ENCODE peak calls at places on chromosome 4, in four cellular contexts. One of them, this sample, is unnamed.

GRCh38 chr4:140300271-140300970 is 73.0 kb upstream of the SCOC start:
- DNase-seq in CD4-positive, alpha-beta T cell: no peak
- DNase-seq in dorsolateral prefrontal cortex: peak
- DNase-seq in HEK293T: no peak
- DNase-seq in this sample: no peak

GRCh38 chr4:41887821-41888699 is 47.2 kb upstream of the TMEM33 start:
- DNase-seq in CD4-positive, alpha-beta T cell: no peak
- DNase-seq in dorsolateral prefrontal cortex: no peak
- DNase-seq in HEK293T: peak
- DNase-seq in this sample: no peak

GRCh38 chr4:103264905-103265304 is 66.8 kb upstream of the CENPE start:
- DNase-seq in CD4-positive, alpha-beta T cell: no peak
- DNase-seq in dorsolateral prefrontal cortex: no peak
- DNase-seq in HEK293T: no peak
- DNase-seq in this sample: no peak

GRCh38 chr4:2301806-2302205 is 39.9 kb upstream of the MXD4 start:
- DNase-seq in CD4-positive, alpha-beta T cell: no peak
- DNase-seq in dorsolateral prefrontal cortex: peak
- DNase-seq in HEK293T: no peak
- DNase-seq in this sample: no peak

GRCh38 chr4:146943691-146944375 is 1.8 kb downstream of the TTC29 start:
- DNase-seq in CD4-positive, alpha-beta T cell: no peak
- DNase-seq in dorsolateral prefrontal cortex: no peak
- DNase-seq in HEK293T: no peak
- DNase-seq in this sample: no peak

GRCh38 chr4:105227054-105227453 is 80.4 kb downstream of the TET2 start:
- DNase-seq in CD4-positive, alpha-beta T cell: no peak
- DNase-seq in dorsolateral prefrontal cortex: no peak
- DNase-seq in HEK293T: no peak
- DNase-seq in this sample: no peak

GRCh38 chr4:109967798-109968520 is 55.3 kb downstream of the EGF start:
- DNase-seq in CD4-positive, alpha-beta T cell: no peak
- DNase-seq in dorsolateral prefrontal cortex: no peak
- DNase-seq in HEK293T: no peak
- DNase-seq in this sample: no peak

GRCh38 chr4:90474484-90474883 is 347.3 kb downstream of the CCSER1 start:
- DNase-seq in CD4-positive, alpha-beta T cell: no peak
- DNase-seq in dorsolateral prefrontal cortex: no peak
- DNase-seq in HEK293T: no peak
- DNase-seq in this sample: no peak

GRCh38 chr4:89000844-89001360 is 56.1 kb downstream of the FAM13A start:
- DNase-seq in CD4-positive, alpha-beta T cell: no peak
- DNase-seq in dorsolateral prefrontal cortex: no peak
- DNase-seq in HEK293T: peak
- DNase-seq in this sample: no peak

GRCh38 chr4:96354036-96354712 is 514.3 kb downstream of the PDHA2 start:
- DNase-seq in CD4-positive, alpha-beta T cell: no peak
- DNase-seq in dorsolateral prefrontal cortex: no peak
- DNase-seq in HEK293T: no peak
- DNase-seq in this sample: no peak

GRCh38 chr4:53128959-53129358 is 236.9 kb downstream of the SCFD2 start:
- DNase-seq in CD4-positive, alpha-beta T cell: no peak
- DNase-seq in dorsolateral prefrontal cortex: no peak
- DNase-seq in HEK293T: no peak
- DNase-seq in this sample: no peak

GRCh38 chr4:2929469-2929868 is 33.7 kb downstream of the NOP14 start:
- DNase-seq in CD4-positive, alpha-beta T cell: no peak
- DNase-seq in dorsolateral prefrontal cortex: no peak
- DNase-seq in HEK293T: no peak
- DNase-seq in this sample: no peak

GRCh38 chr4:138239496-138239895 is 2.7 kb downstream of the SLC7A11 start:
- DNase-seq in CD4-positive, alpha-beta T cell: no peak
- DNase-seq in dorsolateral prefrontal cortex: no peak
- DNase-seq in HEK293T: no peak
- DNase-seq in this sample: no peak

GRCh38 chr4:155796031-155796430 is 37.2 kb downstream of the GUCY1B1 start:
- DNase-seq in CD4-positive, alpha-beta T cell: no peak
- DNase-seq in dorsolateral prefrontal cortex: no peak
- DNase-seq in HEK293T: peak
- DNase-seq in this sample: no peak

GRCh38 chr4:73811841-73812240 is 24.6 kb upstream of the CXCL6 start:
- DNase-seq in CD4-positive, alpha-beta T cell: no peak
- DNase-seq in dorsolateral prefrontal cortex: no peak
- DNase-seq in HEK293T: no peak
- DNase-seq in this sample: no peak

GRCh38 chr4:22077571-22077970 is 129.0 kb upstream of the KCNIP4 start:
- DNase-seq in CD4-positive, alpha-beta T cell: no peak
- DNase-seq in dorsolateral prefrontal cortex: no peak
- DNase-seq in HEK293T: no peak
- DNase-seq in this sample: no peak

GRCh38 chr4:155948541-155948940 is 5.1 kb downstream of the CTSO start:
- DNase-seq in CD4-positive, alpha-beta T cell: no peak
- DNase-seq in dorsolateral prefrontal cortex: no peak
- DNase-seq in HEK293T: no peak
- DNase-seq in this sample: no peak

GRCh38 chr4:105969575-105969974 is 74.3 kb downstream of the NPNT start:
- DNase-seq in CD4-positive, alpha-beta T cell: no peak
- DNase-seq in dorsolateral prefrontal cortex: no peak
- DNase-seq in HEK293T: no peak
- DNase-seq in this sample: no peak

GRCh38 chr4:137408527-137409177 is 123.6 kb downstream of the PCDH18 start:
- DNase-seq in CD4-positive, alpha-beta T cell: no peak
- DNase-seq in dorsolateral prefrontal cortex: no peak
- DNase-seq in HEK293T: no peak
- DNase-seq in this sample: no peak

GRCh38 chr4:54872246-54872645 is 214.5 kb downstream of the KIT start:
- DNase-seq in CD4-positive, alpha-beta T cell: no peak
- DNase-seq in dorsolateral prefrontal cortex: no peak
- DNase-seq in HEK293T: no peak
- DNase-seq in this sample: no peak

GRCh38 chr4:164926301-164926700 is 49.3 kb downstream of the APELA start:
- DNase-seq in CD4-positive, alpha-beta T cell: no peak
- DNase-seq in dorsolateral prefrontal cortex: no peak
- DNase-seq in HEK293T: no peak
- DNase-seq in this sample: no peak

GRCh38 chr4:24857996-24858395 is 54.8 kb downstream of the CCDC149 start:
- DNase-seq in CD4-positive, alpha-beta T cell: no peak
- DNase-seq in dorsolateral prefrontal cortex: no peak
- DNase-seq in HEK293T: no peak
- DNase-seq in this sample: no peak

GRCh38 chr4:12116009-12116542 is 687.4 kb upstream of the HS3ST1 start:
- DNase-seq in CD4-positive, alpha-beta T cell: no peak
- DNase-seq in dorsolateral prefrontal cortex: no peak
- DNase-seq in HEK293T: no peak
- DNase-seq in this sample: no peak

This sample was measured in caudate nucleus.